ENCODE peak calls at places on chromosomes 2 and 18, in eight cellular contexts. N, F, E, L, Z, U, H and J are unnamed samples.

GRCh38 chr18:79872852-79873444 is 75.2 kb downstream of the KCNG2 start:
- DNase-seq in N (no peak), F (no peak), E (no peak), L (no peak), Z (no peak), U (no peak), H (no peak), J (no peak)

GRCh38 chr2:168525020-168525419 is 68.9 kb downstream of the CERS6 start:
- DNase-seq in N (no peak), F (no peak), E (no peak), L (no peak), Z (no peak), U (no peak), H (no peak), J (no peak)

GRCh38 chr2:97718051-97718882 is 4.9 kb downstream of the ZAP70 start:
- DNase-seq in N (peak), F (no peak), E (no peak), L (peak), Z (no peak), U (no peak), H (peak), J (no peak)

GRCh38 chr18:28768791-28769768 is 592.1 kb upstream of the CDH2 start:
- DNase-seq in N (no peak), F (no peak), E (no peak), L (no peak), Z (no peak), U (no peak), H (no peak), J (no peak)

GRCh38 chr2:60091884-60092283 is 461.6 kb downstream of the BCL11A start:
- DNase-seq in N (no peak), F (no peak), E (no peak), L (no peak), Z (no peak), U (no peak), H (no peak), J (no peak)

GRCh38 chr2:162198239-162198638 is 45.0 kb downstream of the FAP start:
- DNase-seq in N (no peak), F (no peak), E (no peak), L (no peak), Z (peak), U (no peak), H (no peak), J (no peak)

GRCh38 chr18:25465152-25465790 is 113.3 kb upstream of the ZNF521 start:
- DNase-seq in N (no peak), F (no peak), E (no peak), L (no peak), Z (no peak), U (no peak), H (no peak), J (no peak)

GRCh38 chr2:159093496-159093895 is 125.1 kb downstream of the TANC1 start:
- DNase-seq in N (no peak), F (no peak), E (no peak), L (no peak), Z (peak), U (no peak), H (no peak), J (no peak)